ENCODE peak calls at places on chromosome 6, in five cellular contexts. One of them, this sample, is unnamed.
A peak's percentile ranks its signal among the peaks of the same experiment; 100 is the strongest.

GRCh38 chr6:44868905-44869304 is 459.2 kb upstream of the RUNX2 start:
- DNase-seq in astrocyte: no peak
- DNase-seq in adrenal gland: no peak
- DNase-seq in neural crest cell: no peak
- DNase-seq in nephron progenitor cell: no peak
- DNase-seq in this sample: no peak

GRCh38 chr6:127938701-127939100 is 37.8 kb upstream of the THEMIS start:
- DNase-seq in astrocyte: peak; percentile 38
- DNase-seq in adrenal gland: no peak
- DNase-seq in neural crest cell: no peak
- DNase-seq in nephron progenitor cell: no peak
- DNase-seq in this sample: peak; percentile 70

GRCh38 chr6:132598473-132598872 is 8.9 kb upstream of the TAAR5 start:
- DNase-seq in astrocyte: no peak
- DNase-seq in adrenal gland: peak; percentile 2
- DNase-seq in neural crest cell: no peak
- DNase-seq in nephron progenitor cell: peak; percentile 3
- DNase-seq in this sample: no peak

GRCh38 chr6:120198033-120198432 is 848.5 kb upstream of the MAN1A1 start:
- DNase-seq in astrocyte: peak; percentile 79
- DNase-seq in adrenal gland: peak; percentile 87
- DNase-seq in neural crest cell: no peak
- DNase-seq in nephron progenitor cell: no peak
- DNase-seq in this sample: peak; percentile 1

GRCh38 chr6:41200296-41200900 is 551 bp downstream of the TREML2 start:
- DNase-seq in astrocyte: no peak
- DNase-seq in adrenal gland: peak; percentile 32
- DNase-seq in neural crest cell: no peak
- DNase-seq in nephron progenitor cell: no peak
- DNase-seq in this sample: peak; percentile 69

GRCh38 chr6:56637640-56638039 is 5.0 kb downstream of the DST start:
- DNase-seq in astrocyte: peak; percentile 64
- DNase-seq in adrenal gland: no peak
- DNase-seq in neural crest cell: no peak
- DNase-seq in nephron progenitor cell: no peak
- DNase-seq in this sample: peak; percentile 82

GRCh38 chr6:132960720-132961119 is 146.4 kb downstream of the RPS12 start:
- DNase-seq in astrocyte: peak; percentile 77
- DNase-seq in adrenal gland: no peak
- DNase-seq in neural crest cell: no peak
- DNase-seq in nephron progenitor cell: no peak
- DNase-seq in this sample: no peak

GRCh38 chr6:110331816-110332215 is 26.3 kb downstream of the METTL24 start:
- DNase-seq in astrocyte: no peak
- DNase-seq in adrenal gland: no peak
- DNase-seq in neural crest cell: no peak
- DNase-seq in nephron progenitor cell: peak; percentile 30
- DNase-seq in this sample: no peak

GRCh38 chr6:170224694-170225660 is 65.9 kb downstream of the DLL1 start:
- DNase-seq in astrocyte: peak; percentile 72
- DNase-seq in adrenal gland: no peak
- DNase-seq in neural crest cell: no peak
- DNase-seq in nephron progenitor cell: no peak
- DNase-seq in this sample: no peak

GRCh38 chr6:12075067-12075563 is 63.0 kb downstream of the HIVEP1 start:
- DNase-seq in astrocyte: no peak
- DNase-seq in adrenal gland: no peak
- DNase-seq in neural crest cell: no peak
- DNase-seq in nephron progenitor cell: no peak
- DNase-seq in this sample: no peak

GRCh38 chr6:27472182-27472616 is 706 bp downstream of the ZNF184 start:
- DNase-seq in astrocyte: peak; percentile 82
- DNase-seq in adrenal gland: peak; percentile 61
- DNase-seq in neural crest cell: peak; percentile 43
- DNase-seq in nephron progenitor cell: peak; percentile 51
- DNase-seq in this sample: peak; percentile 56

GRCh38 chr6:27468334-27468733 is 4.6 kb downstream of the ZNF184 start:
- DNase-seq in astrocyte: peak; percentile 17
- DNase-seq in adrenal gland: no peak
- DNase-seq in neural crest cell: no peak
- DNase-seq in nephron progenitor cell: no peak
- DNase-seq in this sample: no peak

GRCh38 chr6:27471365-27472115 is 1.4 kb downstream of the ZNF184 start:
- DNase-seq in astrocyte: no peak
- DNase-seq in adrenal gland: no peak
- DNase-seq in neural crest cell: no peak
- DNase-seq in nephron progenitor cell: no peak
- DNase-seq in this sample: no peak

GRCh38 chr6:27472617-27473400 is at the start of gene ZNF184:
- DNase-seq in astrocyte: peak; percentile 98
- DNase-seq in adrenal gland: peak; percentile 97
- DNase-seq in neural crest cell: peak; percentile 90
- DNase-seq in nephron progenitor cell: peak; percentile 91
- DNase-seq in this sample: peak; percentile 98

DNA sequence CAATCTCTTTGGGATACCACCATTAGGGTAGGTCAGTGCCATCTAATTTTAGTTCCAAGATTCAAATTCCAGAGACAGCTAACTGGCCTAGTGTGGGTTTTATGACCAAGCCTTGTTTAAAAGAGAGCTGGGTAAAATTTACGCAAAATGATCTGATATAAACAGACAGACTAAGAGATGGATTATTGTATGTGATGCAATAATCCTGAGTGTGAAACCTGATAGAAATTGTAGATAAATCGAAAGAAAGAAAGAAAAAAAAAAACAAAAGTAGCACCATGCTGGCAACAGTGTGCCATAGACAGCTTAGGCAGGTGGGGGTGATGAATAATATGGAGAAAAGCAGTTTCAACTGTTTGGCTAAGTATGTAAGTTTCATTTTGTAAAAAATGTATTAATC is 2.9 kb downstream of the ZNF184 start:
- DNase-seq in astrocyte: no peak
- DNase-seq in adrenal gland: no peak
- DNase-seq in neural crest cell: no peak
- DNase-seq in nephron progenitor cell: no peak
- DNase-seq in this sample: no peak
- TF ChIP-seq CTCF in astrocyte: no peak
- TF ChIP-seq CTCF in adrenal gland: no peak
- TF ChIP-seq CTCF in neural crest cell: no peak
- TF ChIP-seq CTCF in nephron progenitor cell: no peak
- TF ChIP-seq CTCF in this sample: no peak

GRCh38 chr6:142886431-142887170 is 58.4 kb downstream of the HIVEP2 start:
- DNase-seq in astrocyte: peak; percentile 45
- DNase-seq in adrenal gland: no peak
- DNase-seq in neural crest cell: no peak
- DNase-seq in nephron progenitor cell: no peak
- DNase-seq in this sample: peak; percentile 44
- TF ChIP-seq CTCF in astrocyte: peak; percentile 26
- TF ChIP-seq CTCF in adrenal gland: peak; percentile 5
- TF ChIP-seq CTCF in neural crest cell: no peak
- TF ChIP-seq CTCF in nephron progenitor cell: no peak
- TF ChIP-seq CTCF in this sample: peak; percentile 50

DNA sequence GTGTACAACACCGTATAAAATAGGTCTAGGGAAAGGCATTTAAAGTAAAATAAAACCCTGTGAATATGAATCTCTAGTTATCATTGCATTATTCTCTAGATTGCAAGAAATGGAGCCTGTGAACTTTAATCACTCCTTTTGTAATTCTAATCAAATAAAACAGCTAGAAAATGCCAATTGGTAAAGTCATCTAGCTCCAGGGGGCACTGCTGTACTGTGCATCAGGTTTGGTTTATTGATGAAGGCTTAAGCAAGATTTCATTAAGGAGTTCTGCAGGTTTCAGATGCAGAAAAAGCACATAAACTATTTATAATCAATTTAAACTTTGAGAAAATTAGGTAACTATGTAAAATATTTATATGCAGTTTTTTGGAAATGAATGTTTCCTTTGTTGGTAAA is 645.0 kb downstream of the PHF3 start:
- DNase-seq in astrocyte: no peak
- DNase-seq in adrenal gland: peak; percentile 16
- DNase-seq in neural crest cell: peak; percentile 11
- DNase-seq in nephron progenitor cell: peak; percentile 25
- DNase-seq in this sample: peak; percentile 10
- TF ChIP-seq CTCF in astrocyte: peak; percentile 37
- TF ChIP-seq CTCF in adrenal gland: no peak
- TF ChIP-seq CTCF in neural crest cell: peak; percentile 74
- TF ChIP-seq CTCF in nephron progenitor cell: peak; percentile 41
- TF ChIP-seq CTCF in this sample: peak; percentile 48

GRCh38 chr6:1498491-1499113 is 109.2 kb downstream of the FOXF2 start:
- DNase-seq in astrocyte: no peak
- DNase-seq in adrenal gland: no peak
- DNase-seq in neural crest cell: no peak
- DNase-seq in nephron progenitor cell: no peak
- DNase-seq in this sample: peak; percentile 34
- TF ChIP-seq CTCF in astrocyte: no peak
- TF ChIP-seq CTCF in adrenal gland: no peak
- TF ChIP-seq CTCF in neural crest cell: no peak
- TF ChIP-seq CTCF in nephron progenitor cell: no peak
- TF ChIP-seq CTCF in this sample: peak; percentile 20

DNA sequence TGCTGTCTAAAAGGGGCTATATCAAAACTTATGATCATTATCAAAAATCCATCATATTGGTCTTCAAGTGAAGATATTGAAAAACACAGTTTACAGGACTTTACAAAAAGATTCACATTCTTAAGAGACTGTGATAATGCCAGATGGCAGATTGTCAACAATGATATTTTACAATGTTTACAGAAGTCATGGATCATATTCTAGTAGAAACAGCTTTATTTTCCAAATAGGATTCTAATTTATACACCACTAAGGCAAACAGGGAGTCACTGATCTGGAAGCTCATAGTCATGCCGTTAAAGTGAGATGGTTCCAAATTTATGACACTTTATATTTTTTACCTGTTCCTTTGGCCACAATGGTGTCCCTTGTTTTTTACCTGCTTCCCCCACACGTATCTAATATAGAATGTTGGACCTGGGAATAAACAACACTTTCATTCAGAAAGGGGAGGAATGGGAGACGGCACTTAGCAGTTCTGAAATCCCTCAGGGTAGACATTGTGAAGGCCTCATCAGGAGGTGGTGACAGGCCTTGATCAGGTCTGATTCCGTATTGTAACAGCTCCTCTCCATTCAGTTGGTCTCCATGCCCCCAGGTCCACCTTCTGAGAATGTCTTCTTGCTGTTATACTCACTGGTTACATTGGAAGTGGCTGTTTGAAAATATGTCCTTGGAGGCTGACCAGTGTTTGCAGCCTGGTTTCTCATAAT is 228.6 kb downstream of the ADGB start:
- DNase-seq in astrocyte: no peak
- DNase-seq in adrenal gland: no peak
- DNase-seq in neural crest cell: no peak
- DNase-seq in nephron progenitor cell: no peak
- DNase-seq in this sample: no peak
- TF ChIP-seq CTCF in astrocyte: no peak
- TF ChIP-seq CTCF in adrenal gland: no peak
- TF ChIP-seq CTCF in neural crest cell: no peak
- TF ChIP-seq CTCF in nephron progenitor cell: no peak
- TF ChIP-seq CTCF in this sample: no peak

GRCh38 chr6:122284848-122285247 is 114.6 kb upstream of the HSF2 start:
- DNase-seq in astrocyte: no peak
- DNase-seq in adrenal gland: no peak
- DNase-seq in neural crest cell: no peak
- DNase-seq in nephron progenitor cell: no peak
- DNase-seq in this sample: no peak

GRCh38 chr6:122285292-122285913 is 114.0 kb upstream of the HSF2 start:
- DNase-seq in astrocyte: no peak
- DNase-seq in adrenal gland: no peak
- DNase-seq in neural crest cell: no peak
- DNase-seq in nephron progenitor cell: no peak
- DNase-seq in this sample: no peak

GRCh38 chr6:122286512-122286911 is 112.9 kb upstream of the HSF2 start:
- DNase-seq in astrocyte: no peak
- DNase-seq in adrenal gland: no peak
- DNase-seq in neural crest cell: no peak
- DNase-seq in nephron progenitor cell: no peak
- DNase-seq in this sample: peak; percentile 5

DNA sequence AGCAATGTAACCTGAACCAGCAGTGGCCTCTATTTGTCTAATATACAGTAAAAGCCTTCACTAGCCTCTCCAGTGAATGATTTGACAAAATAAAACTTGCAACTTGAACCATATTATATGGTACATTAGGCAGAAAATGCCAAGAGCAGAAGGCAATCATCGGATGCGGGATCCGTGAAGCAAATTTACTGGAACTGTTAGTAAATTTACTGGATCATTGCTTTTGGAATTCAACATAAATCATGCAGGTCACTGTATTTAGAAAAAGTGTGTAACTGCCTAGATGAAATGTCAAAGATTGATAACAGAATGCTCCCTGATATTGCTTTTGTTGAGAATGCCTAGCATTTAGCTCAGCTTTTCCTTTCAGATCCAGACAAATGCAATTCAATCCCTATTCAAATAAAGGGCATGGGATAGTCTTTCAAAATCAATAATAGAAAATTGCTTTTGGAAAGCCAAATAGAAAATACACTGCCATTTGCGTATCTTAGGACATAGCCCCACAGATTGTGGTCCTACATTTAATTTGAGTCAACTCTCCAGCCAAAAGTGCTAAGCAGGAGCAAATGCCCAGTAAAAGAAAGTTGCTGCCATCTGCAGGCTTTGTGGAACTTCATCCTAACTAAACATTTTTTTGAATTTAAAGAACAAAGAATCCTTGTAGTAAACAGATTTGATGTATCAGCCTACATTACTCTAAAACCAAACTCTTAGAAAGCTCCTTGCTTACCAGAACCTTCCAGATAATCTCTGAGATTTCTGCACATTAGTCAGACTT is 109.5 kb upstream of the HSF2 start:
- DNase-seq in astrocyte: peak; percentile 1
- DNase-seq in adrenal gland: peak; percentile 6
- DNase-seq in neural crest cell: no peak
- DNase-seq in nephron progenitor cell: no peak
- DNase-seq in this sample: peak; percentile 14
- TF ChIP-seq CTCF in astrocyte: peak; percentile 9
- TF ChIP-seq CTCF in adrenal gland: no peak
- TF ChIP-seq CTCF in neural crest cell: peak; percentile 46
- TF ChIP-seq CTCF in nephron progenitor cell: no peak
- TF ChIP-seq CTCF in this sample: peak; percentile 36

GRCh38 chr6:145139895-145140294 is 595.4 kb downstream of the EPM2A start:
- DNase-seq in astrocyte: no peak
- DNase-seq in adrenal gland: no peak
- DNase-seq in neural crest cell: no peak
- DNase-seq in nephron progenitor cell: no peak
- DNase-seq in this sample: no peak

GRCh38 chr6:145135702-145136101 is 599.6 kb downstream of the EPM2A start:
- DNase-seq in astrocyte: no peak
- DNase-seq in adrenal gland: no peak
- DNase-seq in neural crest cell: no peak
- DNase-seq in nephron progenitor cell: no peak
- DNase-seq in this sample: no peak

GRCh38 chr6:145139451-145139850 is 595.9 kb downstream of the EPM2A start:
- DNase-seq in astrocyte: peak; percentile 13
- DNase-seq in adrenal gland: peak; percentile 15
- DNase-seq in neural crest cell: no peak
- DNase-seq in nephron progenitor cell: no peak
- DNase-seq in this sample: peak; percentile 59

GRCh38 chr6:145138469-145139185 is 596.7 kb downstream of the EPM2A start:
- DNase-seq in astrocyte: no peak
- DNase-seq in adrenal gland: no peak
- DNase-seq in neural crest cell: no peak
- DNase-seq in nephron progenitor cell: no peak
- DNase-seq in this sample: no peak

GRCh38 chr6:145137425-145137824 is 597.9 kb downstream of the EPM2A start:
- DNase-seq in astrocyte: no peak
- DNase-seq in adrenal gland: no peak
- DNase-seq in neural crest cell: no peak
- DNase-seq in nephron progenitor cell: no peak
- DNase-seq in this sample: peak; percentile 48
- TF ChIP-seq CTCF in astrocyte: peak; percentile 11
- TF ChIP-seq CTCF in adrenal gland: no peak
- TF ChIP-seq CTCF in neural crest cell: peak; percentile 30
- TF ChIP-seq CTCF in nephron progenitor cell: no peak
- TF ChIP-seq CTCF in this sample: peak; percentile 47

GRCh38 chr6:26221186-26221585 is 134.0 kb downstream of the HFE start:
- DNase-seq in astrocyte: no peak
- DNase-seq in adrenal gland: no peak
- DNase-seq in neural crest cell: no peak
- DNase-seq in nephron progenitor cell: no peak
- DNase-seq in this sample: no peak
- TF ChIP-seq CTCF in astrocyte: no peak
- TF ChIP-seq CTCF in adrenal gland: no peak
- TF ChIP-seq CTCF in neural crest cell: no peak
- TF ChIP-seq CTCF in nephron progenitor cell: no peak
- TF ChIP-seq CTCF in this sample: no peak